ENCODE peak calls at places on chromosomes 7 and 10, in four cellular contexts. N is BE2C, O is endothelial cell, G is AG04450. L is an unnamed sample.

GRCh38 chr7:4621401-4621800 is 60.7 kb upstream of the FOXK1 start:
- DNase-seq in N (no peak), O (no peak), G (no peak), L (no peak)

GRCh38 chr7:81709836-81710235 is 60.0 kb downstream of the HGF start:
- DNase-seq in N (no peak), O (no peak), G (no peak), L (no peak)

GRCh38 chr7:88835147-88835728 is 39.7 kb upstream of the TEX47 start:
- DNase-seq in N (peak), O (peak), G (no peak), L (peak)

GRCh38 chr7:142384508-142384922 is 126.7 kb upstream of the PRSS58 start:
- DNase-seq in N (no peak), O (no peak), G (no peak), L (no peak)

GRCh38 chr10:43117031-43117776 is 21.0 kb upstream of the CSGALNACT2 start:
- DNase-seq in N (no peak), O (no peak), G (no peak), L (no peak)

GRCh38 chr10:47353351-47353750 is 5.2 kb downstream of the RBP3 start:
- DNase-seq in N (no peak), O (no peak), G (no peak), L (no peak)

GRCh38 chr7:28272461-28272877 is 91.9 kb upstream of the JAZF1 start:
- DNase-seq in N (peak), O (peak), G (peak), L (peak)

GRCh38 chr7:8310876-8311275 is 48.9 kb upstream of the ICA1 start:
- DNase-seq in N (no peak), O (no peak), G (no peak), L (no peak)

L was measured in WERI-Rb-1.